ENCODE peak calls at places on chromosomes 1 and 21, in six cellular contexts. I, S, T, Y, H and M are unnamed samples.
A peak's percentile ranks its signal among the peaks of the same experiment; 100 is the strongest.

GRCh38 chr1:66422804-66423203 is 111.1 kb upstream of the SGIP1 start:
- DNase-seq in H (no peak), S (no peak), I (no peak), Y (no peak), T (no peak), M (no peak)

GRCh38 chr21:42456457-42456856 is 39.6 kb downstream of the RSPH1 start:
- DNase-seq in T (no peak), Y (no peak), I (peak; percentile 24), S (no peak), H (no peak), M (no peak)

GRCh38 chr1:3320246-3321152 is 134.0 kb upstream of the ARHGEF16 start:
- DNase-seq in S (no peak), T (no peak), H (peak; percentile 86), I (peak; percentile 48), Y (no peak), M (no peak)

GRCh38 chr21:38679531-38679930 is 126.2 kb upstream of the ETS2 start:
- DNase-seq in S (no peak), I (peak; percentile 72), H (no peak), T (no peak), Y (peak; percentile 25), M (peak; percentile 2)

GRCh38 chr21:29091032-29091431 is 17.6 kb upstream of the CCT8 start:
- DNase-seq in H (no peak), S (no peak), T (no peak), Y (no peak), I (peak; percentile 64), M (no peak)

GRCh38 chr1:224525411-224526040 is 90.6 kb upstream of the CNIH3 start:
- DNase-seq in S (no peak), T (no peak), H (no peak), I (no peak), Y (no peak), M (no peak)

GRCh38 chr21:32457360-32457840 is 44.9 kb downstream of the EVA1C start:
- DNase-seq in T (no peak), H (peak; percentile 67), I (no peak), Y (no peak), S (no peak), M (no peak)

GRCh38 chr1:94989398-94989797 is 62.5 kb upstream of the CNN3 start:
- DNase-seq in Y (no peak), S (no peak), H (peak; percentile 66), I (no peak), T (no peak), M (no peak)

GRCh38 chr1:234373064-234373937 is at the start of gene COA6:
- DNase-seq in T (peak; percentile 73), I (peak; percentile 97), Y (peak; percentile 90), S (peak; percentile 95), H (peak; percentile 85), M (peak; percentile 89)

GRCh38 chr1:217526636-217527035 is 104.3 kb downstream of the GPATCH2 start:
- DNase-seq in Y (no peak), T (no peak), I (no peak), S (no peak), H (no peak), M (no peak)

GRCh38 chr1:86942034-86942433 is 27.6 kb downstream of the HS2ST1 start:
- DNase-seq in I (no peak), Y (no peak), H (no peak), T (no peak), S (no peak), M (no peak)
- H3K4me3 ChIP-seq in I (no peak overlapping the region), Y (no peak overlapping the region), H (no peak overlapping the region), T (no peak overlapping the region), S (no peak overlapping the region), M (no peak overlapping the region)

GRCh38 chr1:179029293-179029692 is 3.6 kb downstream of the FAM20B start:
- DNase-seq in H (no peak), I (no peak), S (no peak), T (no peak), Y (no peak), M (no peak)
- H3K4me3 ChIP-seq in H (no peak overlapping the region), I (no peak overlapping the region), S (no peak overlapping the region), T (no peak overlapping the region), Y (no peak overlapping the region), M (no peak overlapping the region)

GRCh38 chr1:63000508-63000907 is 216.6 kb downstream of the ATG4C start:
- DNase-seq in H (no peak), S (peak; percentile 59), I (no peak), T (no peak), Y (no peak), M (no peak)
- H3K4me3 ChIP-seq in H (no peak overlapping the region), S (no peak overlapping the region), I (no peak overlapping the region), T (no peak overlapping the region), Y (no peak overlapping the region), M (no peak overlapping the region)

GRCh38 chr1:61451214-61451968 is 273.6 kb downstream of the TM2D1 start:
- DNase-seq in Y (no peak), I (no peak), T (no peak), S (no peak), H (no peak), M (no peak)

GRCh38 chr1:61450454-61451213 is 274.3 kb downstream of the TM2D1 start:
- DNase-seq in Y (no peak), T (no peak), S (no peak), I (peak; percentile 21), H (no peak), M (no peak)

GRCh38 chr1:61452354-61452990 is 272.5 kb downstream of the TM2D1 start:
- DNase-seq in Y (no peak), S (no peak), I (no peak), T (no peak), H (no peak), M (no peak)

GRCh38 chr1:61455400-61455799 is 269.5 kb downstream of the TM2D1 start:
- DNase-seq in T (no peak), S (no peak), Y (no peak), I (peak; percentile 60), H (no peak), M (no peak)

DNA sequence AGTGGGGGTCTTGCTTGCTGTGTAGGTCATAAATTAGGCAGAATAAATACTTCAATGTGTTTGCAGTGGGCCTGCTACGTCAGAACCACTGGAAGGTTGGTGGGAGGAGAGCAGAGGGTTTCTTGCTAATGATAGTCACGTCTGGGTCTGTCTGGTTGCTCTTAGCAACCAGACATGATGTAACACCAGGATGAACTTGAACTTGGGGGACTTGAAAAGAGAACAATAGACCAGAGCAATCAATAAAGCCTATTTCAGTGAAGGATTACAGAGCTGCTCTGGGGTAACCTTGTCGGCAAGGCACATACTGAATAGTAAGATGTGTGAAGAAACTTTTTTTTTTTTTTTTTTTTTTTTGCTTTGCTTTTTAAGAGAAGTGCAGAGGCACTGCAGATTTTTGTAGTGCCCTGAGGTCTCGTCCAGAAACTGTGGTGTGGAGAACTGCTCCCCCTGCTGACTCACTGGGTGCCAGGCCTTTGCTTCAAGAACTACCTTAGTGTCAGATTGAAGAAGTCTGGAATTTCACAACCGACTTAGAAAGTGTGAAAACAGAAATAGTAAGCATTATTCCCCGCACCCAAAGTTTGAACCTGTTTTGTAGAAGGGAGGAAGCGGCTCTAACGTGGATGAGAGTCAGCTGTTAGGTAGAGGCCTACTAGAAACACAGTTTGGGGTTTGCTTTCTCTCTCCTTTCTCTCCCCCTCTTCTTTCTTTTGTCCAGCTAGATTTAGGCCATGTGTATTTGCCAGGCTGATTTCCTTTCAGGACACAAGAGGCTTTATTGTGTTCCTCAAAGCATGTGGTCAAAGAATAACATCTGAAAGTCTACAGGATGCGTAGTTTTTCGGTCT is 271.6 kb downstream of the TM2D1 start:
- DNase-seq in T (peak; percentile 77), Y (peak; percentile 96), S (peak; percentile 81), H (peak; percentile 81), I (peak; percentile 98), M (peak; percentile 70)
- H3K4me3 ChIP-seq in T (peak overlapping the region; percentile 9), Y (no peak overlapping the region), S (no peak overlapping the region), H (no peak overlapping the region), I (no peak overlapping the region), M (no peak overlapping the region)

GRCh38 chr21:36790616-36791015 is 91.7 kb downstream of the SIM2 start:
- DNase-seq in Y (no peak), S (no peak), H (no peak), I (no peak), T (no peak), M (no peak)

GRCh38 chr21:36784942-36785341 is 86.0 kb downstream of the SIM2 start:
- DNase-seq in I (no peak), Y (no peak), H (no peak), T (no peak), S (peak; percentile 45), M (no peak)

GRCh38 chr21:36785615-36786014 is 86.7 kb downstream of the SIM2 start:
- DNase-seq in H (no peak), T (no peak), S (no peak), Y (no peak), I (no peak), M (no peak)

GRCh38 chr21:36791150-36791549 is 92.2 kb downstream of the SIM2 start:
- DNase-seq in S (no peak), T (no peak), Y (no peak), H (no peak), I (no peak), M (no peak)

GRCh38 chr21:36788116-36788515 is 89.2 kb downstream of the SIM2 start:
- DNase-seq in T (no peak), H (no peak), S (no peak), I (no peak), Y (no peak), M (no peak)
- H3K4me3 ChIP-seq in T (no peak overlapping the region), H (no peak overlapping the region), S (no peak overlapping the region), I (no peak overlapping the region), Y (no peak overlapping the region), M (no peak overlapping the region)

DNA sequence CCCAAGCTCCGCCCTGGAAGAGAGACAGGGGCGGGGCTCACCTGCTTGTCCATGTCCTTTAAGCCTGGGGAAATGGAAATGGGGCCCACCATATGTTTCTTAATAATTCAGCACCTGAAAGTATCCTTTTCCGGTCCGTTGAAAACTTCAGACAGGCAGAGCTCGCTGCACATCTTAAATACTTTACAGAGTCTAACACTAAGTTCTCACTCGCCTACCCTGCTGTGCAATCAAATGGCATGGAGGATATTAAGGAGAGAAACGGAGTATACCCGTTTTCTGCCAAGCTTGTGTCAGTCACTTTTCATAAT is 467 bp upstream of the CC2D1B start:
- DNase-seq in S (no peak), H (no peak), Y (no peak), T (no peak), I (no peak), M (no peak)
- H3K4me3 ChIP-seq in S (peak overlapping the region; percentile 90), H (no peak overlapping the region), Y (peak overlapping the region; percentile 91), T (peak overlapping the region; percentile 96), I (peak overlapping the region; percentile 80), M (peak overlapping the region; percentile 88)